ENCODE peak calls at places on chromosome 4, in ten cellular contexts. One of them, this sample, is unnamed.

GRCh38 chr4:158856852-158857251 is 88.0 kb downstream of the FNIP2 start:
- DNase-seq in psoas muscle: no peak
- DNase-seq in HepG2: peak; percentile 15
- DNase-seq in EL: peak; percentile 49
- DNase-seq in hypothalamus: no peak
- DNase-seq in BJ: no peak
- DNase-seq in stimulated activated CD4-positive, alpha-beta T cell treated with anti-CD3 and anti-CD28 coated beads, Interleukin-15, amount 100 ng/mL, for 24 hours: no peak
- DNase-seq in ELR: peak; percentile 60
- DNase-seq in GM03348: peak; percentile 47
- DNase-seq in COR-L47: peak; percentile 23
- DNase-seq in this sample: peak; percentile 14

GRCh38 chr4:141469392-141469791 is 167.0 kb upstream of the IL15 start:
- DNase-seq in EL: no peak
- DNase-seq in ELR: no peak
- DNase-seq in psoas muscle: no peak
- DNase-seq in COR-L47: no peak
- DNase-seq in HepG2: no peak
- DNase-seq in BJ: no peak
- DNase-seq in GM03348: no peak
- DNase-seq in hypothalamus: no peak
- DNase-seq in stimulated activated CD4-positive, alpha-beta T cell treated with anti-CD3 and anti-CD28 coated beads, Interleukin-15, amount 100 ng/mL, for 24 hours: no peak
- DNase-seq in this sample: no peak

GRCh38 chr4:143626134-143626859 is 74.2 kb downstream of the FREM3 start:
- DNase-seq in ELR: no peak
- DNase-seq in hypothalamus: no peak
- DNase-seq in BJ: peak; percentile 11
- DNase-seq in EL: no peak
- DNase-seq in stimulated activated CD4-positive, alpha-beta T cell treated with anti-CD3 and anti-CD28 coated beads, Interleukin-15, amount 100 ng/mL, for 24 hours: no peak
- DNase-seq in HepG2: no peak
- DNase-seq in COR-L47: no peak
- DNase-seq in GM03348: peak; percentile 69
- DNase-seq in psoas muscle: peak; percentile 37
- DNase-seq in this sample: no peak

GRCh38 chr4:15007201-15007600 is 4.9 kb downstream of the CPEB2 start:
- DNase-seq in EL: no peak
- DNase-seq in ELR: no peak
- DNase-seq in BJ: no peak
- DNase-seq in psoas muscle: no peak
- DNase-seq in HepG2: no peak
- DNase-seq in COR-L47: no peak
- DNase-seq in stimulated activated CD4-positive, alpha-beta T cell treated with anti-CD3 and anti-CD28 coated beads, Interleukin-15, amount 100 ng/mL, for 24 hours: no peak
- DNase-seq in hypothalamus: no peak
- DNase-seq in GM03348: no peak
- DNase-seq in this sample: no peak

GRCh38 chr4:168241953-168242352 is 76.6 kb downstream of the DDX60 start:
- DNase-seq in psoas muscle: no peak
- DNase-seq in EL: no peak
- DNase-seq in COR-L47: no peak
- DNase-seq in BJ: no peak
- DNase-seq in GM03348: no peak
- DNase-seq in stimulated activated CD4-positive, alpha-beta T cell treated with anti-CD3 and anti-CD28 coated beads, Interleukin-15, amount 100 ng/mL, for 24 hours: no peak
- DNase-seq in hypothalamus: no peak
- DNase-seq in ELR: no peak
- DNase-seq in HepG2: no peak
- DNase-seq in this sample: no peak

GRCh38 chr4:22389240-22389871 is 126.5 kb downstream of the ADGRA3 start:
- DNase-seq in ELR: peak; percentile 76
- DNase-seq in stimulated activated CD4-positive, alpha-beta T cell treated with anti-CD3 and anti-CD28 coated beads, Interleukin-15, amount 100 ng/mL, for 24 hours: peak; percentile 46
- DNase-seq in BJ: peak; percentile 33
- DNase-seq in GM03348: peak; percentile 59
- DNase-seq in COR-L47: peak; percentile 55
- DNase-seq in EL: peak; percentile 70
- DNase-seq in psoas muscle: no peak
- DNase-seq in HepG2: peak; percentile 59
- DNase-seq in hypothalamus: peak; percentile 0
- DNase-seq in this sample: peak; percentile 80

GRCh38 chr4:67687639-67688038 is 13.3 kb downstream of the UBA6 start:
- DNase-seq in stimulated activated CD4-positive, alpha-beta T cell treated with anti-CD3 and anti-CD28 coated beads, Interleukin-15, amount 100 ng/mL, for 24 hours: no peak
- DNase-seq in BJ: peak; percentile 44
- DNase-seq in ELR: peak; percentile 60
- DNase-seq in EL: peak; percentile 65
- DNase-seq in psoas muscle: no peak
- DNase-seq in HepG2: no peak
- DNase-seq in GM03348: no peak
- DNase-seq in hypothalamus: no peak
- DNase-seq in COR-L47: no peak
- DNase-seq in this sample: no peak

GRCh38 chr4:186553717-186554116 is 1.6 kb downstream of the MTNR1A start:
- DNase-seq in GM03348: no peak
- DNase-seq in ELR: no peak
- DNase-seq in hypothalamus: no peak
- DNase-seq in psoas muscle: no peak
- DNase-seq in COR-L47: no peak
- DNase-seq in HepG2: no peak
- DNase-seq in stimulated activated CD4-positive, alpha-beta T cell treated with anti-CD3 and anti-CD28 coated beads, Interleukin-15, amount 100 ng/mL, for 24 hours: no peak
- DNase-seq in BJ: no peak
- DNase-seq in EL: no peak
- DNase-seq in this sample: no peak

GRCh38 chr4:111641813-111642579 is 503.3 kb upstream of the FAM241A start:
- DNase-seq in HepG2: peak; percentile 87
- DNase-seq in COR-L47: peak; percentile 87
- DNase-seq in BJ: peak; percentile 55
- DNase-seq in hypothalamus: peak; percentile 0
- DNase-seq in GM03348: peak; percentile 76
- DNase-seq in psoas muscle: peak; percentile 16
- DNase-seq in stimulated activated CD4-positive, alpha-beta T cell treated with anti-CD3 and anti-CD28 coated beads, Interleukin-15, amount 100 ng/mL, for 24 hours: peak; percentile 29
- DNase-seq in ELR: peak; percentile 90
- DNase-seq in EL: peak; percentile 83
- DNase-seq in this sample: peak; percentile 87

GRCh38 chr4:161438096-161438495 is 725.7 kb downstream of the FSTL5 start:
- DNase-seq in psoas muscle: no peak
- DNase-seq in COR-L47: no peak
- DNase-seq in stimulated activated CD4-positive, alpha-beta T cell treated with anti-CD3 and anti-CD28 coated beads, Interleukin-15, amount 100 ng/mL, for 24 hours: no peak
- DNase-seq in hypothalamus: no peak
- DNase-seq in BJ: no peak
- DNase-seq in HepG2: no peak
- DNase-seq in ELR: no peak
- DNase-seq in EL: no peak
- DNase-seq in GM03348: no peak
- DNase-seq in this sample: no peak

GRCh38 chr4:98529970-98530569 is 128.3 kb downstream of the TSPAN5 start:
- DNase-seq in hypothalamus: no peak
- DNase-seq in BJ: no peak
- DNase-seq in GM03348: no peak
- DNase-seq in psoas muscle: no peak
- DNase-seq in COR-L47: no peak
- DNase-seq in EL: no peak
- DNase-seq in ELR: no peak
- DNase-seq in stimulated activated CD4-positive, alpha-beta T cell treated with anti-CD3 and anti-CD28 coated beads, Interleukin-15, amount 100 ng/mL, for 24 hours: no peak
- DNase-seq in HepG2: no peak
- DNase-seq in this sample: no peak

GRCh38 chr4:4625488-4625887 is 83.6 kb upstream of the STX18 start:
- DNase-seq in stimulated activated CD4-positive, alpha-beta T cell treated with anti-CD3 and anti-CD28 coated beads, Interleukin-15, amount 100 ng/mL, for 24 hours: no peak
- DNase-seq in COR-L47: no peak
- DNase-seq in EL: peak; percentile 98
- DNase-seq in GM03348: peak; percentile 86
- DNase-seq in HepG2: no peak
- DNase-seq in hypothalamus: no peak
- DNase-seq in psoas muscle: no peak
- DNase-seq in ELR: peak; percentile 45
- DNase-seq in BJ: peak; percentile 100
- DNase-seq in this sample: no peak

GRCh38 chr4:142631836-142632235 is 214.3 kb downstream of the INPP4B start:
- DNase-seq in COR-L47: no peak
- DNase-seq in BJ: no peak
- DNase-seq in hypothalamus: no peak
- DNase-seq in stimulated activated CD4-positive, alpha-beta T cell treated with anti-CD3 and anti-CD28 coated beads, Interleukin-15, amount 100 ng/mL, for 24 hours: no peak
- DNase-seq in EL: no peak
- DNase-seq in HepG2: no peak
- DNase-seq in psoas muscle: no peak
- DNase-seq in ELR: no peak
- DNase-seq in GM03348: no peak
- DNase-seq in this sample: no peak

GRCh38 chr4:79574741-79575451 is 166.9 kb upstream of the GK2 start:
- DNase-seq in stimulated activated CD4-positive, alpha-beta T cell treated with anti-CD3 and anti-CD28 coated beads, Interleukin-15, amount 100 ng/mL, for 24 hours: no peak
- DNase-seq in GM03348: no peak
- DNase-seq in COR-L47: no peak
- DNase-seq in psoas muscle: no peak
- DNase-seq in ELR: no peak
- DNase-seq in HepG2: no peak
- DNase-seq in BJ: no peak
- DNase-seq in EL: no peak
- DNase-seq in hypothalamus: no peak
- DNase-seq in this sample: no peak